ENCODE peak calls at places on chromosome 7, in four cellular contexts. J is K562, C is HCT116, S is HepG2. I is an unnamed sample.

GRCh38 chr7:23462846-23463245 is 7.4 kb downstream of the IGF2BP3 start:
- DNase-seq in J (no peak), C (no peak), S (no peak), I (no peak)

GRCh38 chr7:95317546-95317945 is 6.8 kb downstream of the PON1 start:
- DNase-seq in J (no peak), C (no peak), S (no peak), I (no peak)

GRCh38 chr7:64667311-64667710 is 1.4 kb downstream of the ZNF107 start:
- DNase-seq in J (no peak), C (no peak), S (peak), I (no peak)

GRCh38 chr7:94223375-94224084 is 171.2 kb upstream of the COL1A2 start:
- DNase-seq in J (no peak), C (peak), S (no peak), I (peak)

GRCh38 chr7:24724451-24725190 is 32.6 kb downstream of the GSDME start:
- DNase-seq in J (no peak), C (no peak), S (no peak), I (no peak)

GRCh38 chr7:157552295-157552993 is 215.6 kb downstream of the DNAJB6 start:
- DNase-seq in J (no peak), C (no peak), S (no peak), I (no peak)

GRCh38 chr7:54111850-54112249 is 430.3 kb upstream of the VSTM2A start:
- DNase-seq in J (no peak), C (no peak), S (no peak), I (no peak)

GRCh38 chr7:102914585-102914984 is 1.8 kb downstream of the LRRC17 start:
- DNase-seq in J (no peak), C (no peak), S (no peak), I (no peak)

GRCh38 chr7:120521761-120522737 is 249.1 kb downstream of the KCND2 start:
- DNase-seq in J (no peak), C (no peak), S (no peak), I (no peak)

GRCh38 chr7:74575083-74575803 is 82.3 kb upstream of the GTF2I start:
- DNase-seq in J (no peak), C (no peak), S (no peak), I (no peak)

GRCh38 chr7:87475359-87476178 is at the start of gene ABCB4:
- DNase-seq in J (peak), C (no peak), S (no peak), I (no peak)

GRCh38 chr7:122136033-122136432 is 8.0 kb downstream of the AASS start:
- DNase-seq in J (no peak), C (no peak), S (no peak), I (no peak)

GRCh38 chr7:130930260-130930659 is 196.3 kb upstream of the KLF14 start:
- DNase-seq in J (peak), C (no peak), S (no peak), I (no peak)

GRCh38 chr7:41911792-41912191 is 208.9 kb upstream of the INHBA start:
- DNase-seq in J (no peak), C (no peak), S (no peak), I (no peak)

GRCh38 chr7:108086546-108086945 is 43.6 kb downstream of the LAMB4 start:
- DNase-seq in J (no peak), C (no peak), S (no peak), I (no peak)

GRCh38 chr7:27210441-27211083 is 10.7 kb upstream of the HOXA13 start:
- DNase-seq in J (peak), C (no peak), S (no peak), I (no peak)

GRCh38 chr7:96658011-96658391 is 51.6 kb downstream of the SEM1 start:
- DNase-seq in J (no peak), C (no peak), S (no peak), I (no peak)
- TF ChIP-seq TCF7L2 in J (no peak), C (no peak), S (no peak), I (no peak)

GRCh38 chr7:2686101-2686500 is 1.9 kb upstream of the AMZ1 start:
- DNase-seq in J (no peak), C (no peak), S (no peak), I (no peak)

GRCh38 chr7:2687338-2687869 is 598 bp upstream of the AMZ1 start:
- DNase-seq in J (no peak), C (no peak), S (no peak), I (no peak)

GRCh38 chr7:2689343-2689847 is 1.4 kb downstream of the AMZ1 start:
- DNase-seq in J (no peak), C (no peak), S (no peak), I (no peak)

GRCh38 chr7:2688409-2689342 is 674 bp downstream of the AMZ1 start:
- DNase-seq in J (no peak), C (no peak), S (no peak), I (no peak)

GRCh38 chr7:2687881-2688318 is at the start of gene AMZ1:
- DNase-seq in J (peak), C (no peak), S (no peak), I (no peak)
- H3K4me3 ChIP-seq in J (no peak), C (no peak), S (no peak), I (peak)

GRCh38 chr7:33185786-33186185 is 56.4 kb downstream of the BBS9 start:
- DNase-seq in J (peak), C (peak), S (peak), I (peak)
- TF ChIP-seq CTCF in J (peak), C (peak), S (peak), I (peak)

DNA sequence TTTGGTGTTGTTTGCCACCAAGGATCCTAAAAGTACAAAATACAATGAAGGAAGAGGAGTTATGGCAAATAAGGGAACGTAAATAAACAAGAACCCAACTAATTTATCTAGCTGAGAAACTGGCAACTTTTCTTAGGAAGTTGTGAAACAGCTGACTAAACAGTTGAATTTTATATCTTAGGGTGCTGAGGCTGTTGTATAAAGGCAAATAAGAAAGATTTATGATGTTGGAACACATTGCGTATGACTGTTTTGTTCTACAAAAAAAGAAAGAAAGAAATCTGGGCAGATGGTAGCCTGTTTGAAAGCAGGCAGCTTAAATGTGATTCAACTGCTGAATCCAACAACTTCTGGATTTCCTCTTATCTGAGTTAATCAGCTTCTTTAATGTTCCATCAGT is 214.5 kb downstream of the SNX13 start:
- DNase-seq in J (no peak), C (no peak), S (no peak), I (no peak)
- TF ChIP-seq TCF7L2 in J (no peak), C (no peak), S (no peak), I (no peak)

DNA sequence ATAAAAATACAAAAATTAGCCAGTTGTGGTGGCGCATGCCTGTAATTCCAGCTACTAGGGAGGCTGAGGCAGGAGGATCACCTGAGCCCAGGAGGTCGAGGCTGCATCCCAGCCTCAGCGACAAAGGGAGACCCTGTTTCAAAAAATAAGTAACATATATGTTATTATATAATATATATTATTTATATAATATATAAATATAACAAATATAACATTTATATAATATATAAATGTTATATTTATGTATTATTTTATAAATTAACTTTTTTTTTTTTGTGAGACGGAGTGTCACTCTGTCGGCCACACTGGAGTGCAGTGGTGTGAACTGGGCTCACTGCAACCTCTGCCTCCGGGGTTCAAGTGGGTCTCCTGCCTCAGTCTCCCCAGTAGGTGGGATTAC is 1.5 kb upstream of the POR start:
- DNase-seq in J (no peak), C (no peak), S (no peak), I (no peak)
- H3K4me3 ChIP-seq in J (no peak), C (no peak), S (no peak), I (no peak)

GRCh38 chr7:134859783-134860182 is 80.3 kb downstream of the CALD1 start:
- DNase-seq in J (no peak), C (no peak), S (no peak), I (no peak)
- TF ChIP-seq CTCF in J (no peak), C (no peak), S (no peak), I (no peak)

GRCh38 chr7:129191272-129191671 is 2.8 kb downstream of the SMO start:
- DNase-seq in J (no peak), C (no peak), S (no peak), I (no peak)

GRCh38 chr7:129188372-129188891 is at the start of gene SMO:
- DNase-seq in J (peak), C (no peak), S (peak), I (no peak)

GRCh38 chr7:129187681-129188371 is 607 bp upstream of the SMO start:
- DNase-seq in J (no peak), C (no peak), S (no peak), I (no peak)

GRCh38 chr7:129189661-129190310 is 1.4 kb downstream of the SMO start:
- DNase-seq in J (no peak), C (no peak), S (no peak), I (no peak)

DNA sequence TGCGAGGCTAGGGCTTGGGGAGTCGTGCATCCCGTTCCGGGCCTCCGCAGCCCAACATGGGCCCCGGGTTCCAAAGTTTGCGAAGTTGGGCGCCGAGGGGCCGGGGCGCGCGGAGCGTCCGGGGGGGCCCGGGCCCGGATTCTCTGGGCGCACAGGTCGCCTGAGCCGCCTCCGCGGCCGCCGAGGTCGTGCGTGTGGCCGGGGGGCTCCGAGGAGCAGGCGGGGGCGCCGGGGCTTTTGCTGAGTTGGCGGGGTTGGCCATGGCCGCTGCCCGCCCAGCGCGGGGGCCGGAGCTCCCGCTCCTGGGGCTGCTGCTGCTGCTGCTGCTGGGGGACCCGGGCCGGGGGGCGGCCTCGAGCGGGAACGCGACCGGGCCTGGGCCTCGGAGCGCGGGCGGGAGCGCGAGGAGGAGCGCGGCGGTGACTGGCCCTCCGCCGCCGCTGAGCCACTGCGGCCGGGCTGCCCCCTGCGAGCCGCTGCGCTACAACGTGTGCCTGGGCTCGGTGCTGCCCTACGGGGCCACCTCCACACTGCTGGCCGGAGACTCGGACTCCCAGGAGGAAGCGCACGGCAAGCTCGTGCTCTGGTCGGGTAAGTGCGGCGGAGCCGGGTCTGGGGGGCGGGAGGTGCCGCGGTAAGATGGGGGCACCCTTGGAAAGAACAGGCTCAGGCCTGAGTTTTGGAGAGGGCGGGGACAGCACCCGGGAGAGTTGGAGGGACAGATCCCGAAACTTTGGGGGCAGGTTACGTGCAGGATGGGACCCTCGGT is 643 bp downstream of the SMO start:
- DNase-seq in J (no peak), C (no peak), S (no peak), I (no peak)
- TF ChIP-seq TCF7L2 in J (no peak), C (no peak), S (no peak), I (no peak)

GRCh38 chr7:98869374-98870070 is at the start of gene TMEM130:
- DNase-seq in J (no peak), C (no peak), S (no peak), I (no peak)
- H3K4me3 ChIP-seq in J (no peak), C (no peak), S (no peak), I (peak)

I was measured in Panc1.